ENCODE peak calls at places on chromosomes 12 and 14, in five cellular contexts. One of them, this sample, is unnamed.
A peak's percentile ranks its signal among the peaks of the same experiment; 100 is the strongest.

GRCh38 chr12:87866602-87867292 is 162.5 kb downstream of the C12orf50 start:
- DNase-seq in choroid plexus epithelial cell: peak; percentile 68
- DNase-seq in OCI-LY7: peak; percentile 24
- DNase-seq in endodermal cell: peak; percentile 50
- DNase-seq in K562: no peak
- DNase-seq in this sample: peak; percentile 60

GRCh38 chr14:68583527-68584275 is 209.2 kb downstream of the ZFP36L1 start:
- DNase-seq in choroid plexus epithelial cell: no peak
- DNase-seq in OCI-LY7: no peak
- DNase-seq in endodermal cell: no peak
- DNase-seq in K562: no peak
- DNase-seq in this sample: no peak

GRCh38 chr14:67557118-67557517 is 24.0 kb downstream of the PLEKHH1 start:
- DNase-seq in choroid plexus epithelial cell: peak; percentile 58
- DNase-seq in OCI-LY7: no peak
- DNase-seq in endodermal cell: no peak
- DNase-seq in K562: no peak
- DNase-seq in this sample: no peak

GRCh38 chr12:112013601-112014402 is 576 bp downstream of the ERP29 start:
- DNase-seq in choroid plexus epithelial cell: peak; percentile 91
- DNase-seq in OCI-LY7: peak; percentile 88
- DNase-seq in endodermal cell: peak; percentile 95
- DNase-seq in K562: peak; percentile 91
- DNase-seq in this sample: peak; percentile 72

GRCh38 chr12:97716356-97716755 is 253.8 kb downstream of the RMST start:
- DNase-seq in choroid plexus epithelial cell: peak; percentile 0
- DNase-seq in OCI-LY7: peak; percentile 8
- DNase-seq in endodermal cell: peak; percentile 72
- DNase-seq in K562: no peak
- DNase-seq in this sample: no peak

GRCh38 chr12:32108829-32109228 is 2.2 kb downstream of the BICD1 start:
- DNase-seq in choroid plexus epithelial cell: no peak
- DNase-seq in OCI-LY7: peak; percentile 53
- DNase-seq in endodermal cell: no peak
- DNase-seq in K562: no peak
- DNase-seq in this sample: no peak

GRCh38 chr12:58812229-58812628 is 108.1 kb downstream of the LRIG3 start:
- DNase-seq in choroid plexus epithelial cell: no peak
- DNase-seq in OCI-LY7: no peak
- DNase-seq in endodermal cell: no peak
- DNase-seq in K562: no peak
- DNase-seq in this sample: no peak

GRCh38 chr12:128801879-128802391 is 21.8 kb downstream of the SLC15A4 start:
- DNase-seq in choroid plexus epithelial cell: peak; percentile 77
- DNase-seq in OCI-LY7: no peak
- DNase-seq in endodermal cell: no peak
- DNase-seq in K562: no peak
- DNase-seq in this sample: peak; percentile 30

GRCh38 chr14:105486974-105487448 is 325 bp downstream of the CRIP1 start:
- DNase-seq in choroid plexus epithelial cell: no peak
- DNase-seq in OCI-LY7: no peak
- DNase-seq in endodermal cell: peak; percentile 82
- DNase-seq in K562: no peak
- DNase-seq in this sample: no peak

GRCh38 chr14:105501504-105502291 is 10.7 kb downstream of the TEDC1 start:
- DNase-seq in choroid plexus epithelial cell: no peak
- DNase-seq in OCI-LY7: no peak
- DNase-seq in endodermal cell: no peak
- DNase-seq in K562: no peak
- DNase-seq in this sample: no peak

GRCh38 chr12:571795-572531 is 91.3 kb downstream of the NINJ2 start:
- DNase-seq in choroid plexus epithelial cell: no peak
- DNase-seq in OCI-LY7: no peak
- DNase-seq in endodermal cell: peak; percentile 66
- DNase-seq in K562: no peak
- DNase-seq in this sample: peak; percentile 58

GRCh38 chr14:92456215-92457017 is 57.2 kb upstream of the RIN3 start:
- DNase-seq in choroid plexus epithelial cell: peak; percentile 86
- DNase-seq in OCI-LY7: peak; percentile 57
- DNase-seq in endodermal cell: peak; percentile 86
- DNase-seq in K562: peak; percentile 44
- DNase-seq in this sample: peak; percentile 68

GRCh38 chr12:12498210-12498609 is 64.5 kb downstream of the DUSP16 start:
- DNase-seq in choroid plexus epithelial cell: no peak
- DNase-seq in OCI-LY7: no peak
- DNase-seq in endodermal cell: no peak
- DNase-seq in K562: no peak
- DNase-seq in this sample: no peak

GRCh38 chr14:105525326-105525725 is 1.1 kb upstream of the TMEM121 start:
- DNase-seq in choroid plexus epithelial cell: no peak
- DNase-seq in OCI-LY7: no peak
- DNase-seq in endodermal cell: no peak
- DNase-seq in K562: no peak
- DNase-seq in this sample: no peak

GRCh38 chr12:116540617-116541152 is 18.5 kb upstream of the MAP1LC3B2 start:
- DNase-seq in choroid plexus epithelial cell: no peak
- DNase-seq in OCI-LY7: no peak
- DNase-seq in endodermal cell: no peak
- DNase-seq in K562: no peak
- DNase-seq in this sample: no peak

GRCh38 chr12:67275380-67275913 is 6.3 kb downstream of the CAND1 start:
- DNase-seq in choroid plexus epithelial cell: no peak
- DNase-seq in OCI-LY7: no peak
- DNase-seq in endodermal cell: no peak
- DNase-seq in K562: no peak
- DNase-seq in this sample: no peak

GRCh38 chr12:104175726-104176247 is 37.8 kb upstream of the NFYB start:
- DNase-seq in choroid plexus epithelial cell: no peak
- DNase-seq in OCI-LY7: no peak
- DNase-seq in endodermal cell: no peak
- DNase-seq in K562: no peak
- DNase-seq in this sample: no peak

GRCh38 chr12:34305176-34305575 is 282.9 kb downstream of the ALG10 start:
- DNase-seq in choroid plexus epithelial cell: no peak
- DNase-seq in OCI-LY7: no peak
- DNase-seq in endodermal cell: no peak
- DNase-seq in K562: no peak
- DNase-seq in this sample: no peak

GRCh38 chr12:66130267-66131066 is at the start of gene LLPH:
- DNase-seq in choroid plexus epithelial cell: peak; percentile 89
- DNase-seq in OCI-LY7: peak; percentile 95
- DNase-seq in endodermal cell: peak; percentile 99
- DNase-seq in K562: peak; percentile 94
- DNase-seq in this sample: peak; percentile 94

GRCh38 chr12:124906606-124907261 is 7.7 kb downstream of the UBC start:
- DNase-seq in choroid plexus epithelial cell: peak; percentile 96
- DNase-seq in OCI-LY7: peak; percentile 96
- DNase-seq in endodermal cell: peak; percentile 98
- DNase-seq in K562: peak; percentile 94
- DNase-seq in this sample: peak; percentile 79

GRCh38 chr12:66861157-66861750 is 182.4 kb upstream of the GRIP1 start:
- DNase-seq in choroid plexus epithelial cell: peak; percentile 76
- DNase-seq in OCI-LY7: peak; percentile 72
- DNase-seq in endodermal cell: peak; percentile 91
- DNase-seq in K562: peak; percentile 57
- DNase-seq in this sample: peak; percentile 74

GRCh38 chr12:75939016-75939642 is 92.4 kb downstream of the PHLDA1 start:
- DNase-seq in choroid plexus epithelial cell: no peak
- DNase-seq in OCI-LY7: no peak
- DNase-seq in endodermal cell: no peak
- DNase-seq in K562: no peak
- DNase-seq in this sample: no peak

GRCh38 chr12:48028541-48029400 is 24.5 kb upstream of the COL2A1 start:
- DNase-seq in choroid plexus epithelial cell: no peak
- DNase-seq in OCI-LY7: no peak
- DNase-seq in endodermal cell: no peak
- DNase-seq in K562: peak; percentile 19
- DNase-seq in this sample: no peak

GRCh38 chr12:27331927-27332324 is 710 bp upstream of the BMAL2 start:
- DNase-seq in choroid plexus epithelial cell: peak; percentile 4
- DNase-seq in OCI-LY7: no peak
- DNase-seq in endodermal cell: no peak
- DNase-seq in K562: no peak
- DNase-seq in this sample: no peak

GRCh38 chr12:18246057-18246456 is 15.3 kb upstream of the PIK3C2G start:
- DNase-seq in choroid plexus epithelial cell: no peak
- DNase-seq in OCI-LY7: no peak
- DNase-seq in endodermal cell: no peak
- DNase-seq in K562: no peak
- DNase-seq in this sample: peak; percentile 35

GRCh38 chr14:32329146-32329545 is at the start of gene AKAP6:
- DNase-seq in choroid plexus epithelial cell: no peak
- DNase-seq in OCI-LY7: no peak
- DNase-seq in endodermal cell: no peak
- DNase-seq in K562: no peak
- DNase-seq in this sample: peak; percentile 7

GRCh38 chr14:85288041-85288440 is 241.9 kb upstream of the FLRT2 start:
- DNase-seq in choroid plexus epithelial cell: no peak
- DNase-seq in OCI-LY7: no peak
- DNase-seq in endodermal cell: no peak
- DNase-seq in K562: no peak
- DNase-seq in this sample: no peak

GRCh38 chr12:14937689-14938088 is 648 bp downstream of the ERP27 start:
- DNase-seq in choroid plexus epithelial cell: no peak
- DNase-seq in OCI-LY7: no peak
- DNase-seq in endodermal cell: peak; percentile 79
- DNase-seq in K562: no peak
- DNase-seq in this sample: no peak

GRCh38 chr12:7122876-7123769 is 5.6 kb downstream of the RBP5 start:
- DNase-seq in choroid plexus epithelial cell: peak; percentile 6
- DNase-seq in OCI-LY7: no peak
- DNase-seq in endodermal cell: no peak
- DNase-seq in K562: peak; percentile 94
- DNase-seq in this sample: no peak

GRCh38 chr12:68789144-68789878 is 18.7 kb upstream of the MDM2 start:
- DNase-seq in choroid plexus epithelial cell: no peak
- DNase-seq in OCI-LY7: no peak
- DNase-seq in endodermal cell: no peak
- DNase-seq in K562: no peak
- DNase-seq in this sample: peak; percentile 37

GRCh38 chr14:34331728-34332623 is 130.1 kb downstream of the SPTSSA start:
- DNase-seq in choroid plexus epithelial cell: peak; percentile 78
- DNase-seq in OCI-LY7: peak; percentile 74
- DNase-seq in endodermal cell: peak; percentile 93
- DNase-seq in K562: peak; percentile 73
- DNase-seq in this sample: peak; percentile 58

GRCh38 chr12:58104443-58104842 is 163.1 kb downstream of the ATP23 start:
- DNase-seq in choroid plexus epithelial cell: no peak
- DNase-seq in OCI-LY7: no peak
- DNase-seq in endodermal cell: no peak
- DNase-seq in K562: no peak
- DNase-seq in this sample: no peak

GRCh38 chr12:53181935-53182334 is 1.2 kb upstream of the CSAD start:
- DNase-seq in choroid plexus epithelial cell: no peak
- DNase-seq in OCI-LY7: no peak
- DNase-seq in endodermal cell: peak; percentile 29
- DNase-seq in K562: no peak
- DNase-seq in this sample: no peak

GRCh38 chr12:72272731-72273498 is 745 bp downstream of the TRHDE start:
- DNase-seq in choroid plexus epithelial cell: peak; percentile 55
- DNase-seq in OCI-LY7: no peak
- DNase-seq in endodermal cell: peak; percentile 75
- DNase-seq in K562: no peak
- DNase-seq in this sample: peak; percentile 72
- H3K4me3 ChIP-seq in choroid plexus epithelial cell: peak overlapping the region; percentile 77
- H3K4me3 ChIP-seq in OCI-LY7: no peak overlapping the region
- H3K4me3 ChIP-seq in endodermal cell: peak overlapping the region; percentile 83
- H3K4me3 ChIP-seq in K562: no peak overlapping the region
- H3K4me3 ChIP-seq in this sample: peak overlapping the region; percentile 88

GRCh38 chr14:71382315-71382714 is 475.1 kb downstream of the PCNX1 start:
- DNase-seq in choroid plexus epithelial cell: no peak
- DNase-seq in OCI-LY7: no peak
- DNase-seq in endodermal cell: no peak
- DNase-seq in K562: no peak
- DNase-seq in this sample: no peak
- H3K4me3 ChIP-seq in choroid plexus epithelial cell: no peak overlapping the region
- H3K4me3 ChIP-seq in OCI-LY7: no peak overlapping the region
- H3K4me3 ChIP-seq in endodermal cell: no peak overlapping the region
- H3K4me3 ChIP-seq in K562: no peak overlapping the region
- H3K4me3 ChIP-seq in this sample: no peak overlapping the region

DNA sequence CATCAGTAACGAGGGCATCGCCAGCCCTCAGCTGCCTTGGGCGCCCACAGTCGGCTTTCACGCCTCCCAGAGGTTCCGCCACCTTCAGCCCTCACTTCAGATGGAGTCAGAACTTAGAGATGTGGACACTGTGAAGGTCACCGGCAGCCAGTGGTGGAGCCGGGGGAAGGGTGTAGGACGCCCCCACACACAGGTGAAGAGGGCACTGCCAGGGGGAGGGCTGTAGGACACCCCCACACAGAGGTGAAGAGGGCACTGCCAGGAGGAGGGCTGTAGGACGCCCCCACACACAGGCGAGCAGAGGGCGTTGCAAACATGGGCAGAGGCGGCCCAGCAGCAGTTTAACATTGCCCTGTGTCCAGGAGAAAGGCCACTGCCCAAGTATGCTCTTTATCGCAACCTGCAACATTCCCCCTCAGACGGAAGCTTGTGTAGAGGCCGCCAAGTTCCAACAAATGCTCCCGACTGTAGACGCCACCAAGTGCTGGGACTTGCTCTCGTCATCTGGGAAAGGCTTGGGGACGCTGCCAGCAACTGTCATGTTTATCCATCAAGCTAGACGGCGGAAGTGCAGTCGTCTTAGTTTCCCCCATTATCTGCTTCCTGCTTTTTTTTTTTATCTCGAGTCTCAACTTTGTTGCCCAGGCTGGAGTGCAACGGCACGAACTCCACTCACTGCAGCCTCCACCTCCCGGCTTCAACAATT is 4.9 kb upstream of the ANKLE2 start:
- DNase-seq in choroid plexus epithelial cell: no peak
- DNase-seq in OCI-LY7: no peak
- DNase-seq in endodermal cell: no peak
- DNase-seq in K562: peak; percentile 87
- DNase-seq in this sample: no peak
- H3K4me3 ChIP-seq in choroid plexus epithelial cell: no peak overlapping the region
- H3K4me3 ChIP-seq in OCI-LY7: no peak overlapping the region
- H3K4me3 ChIP-seq in endodermal cell: no peak overlapping the region
- H3K4me3 ChIP-seq in K562: no peak overlapping the region
- H3K4me3 ChIP-seq in this sample: no peak overlapping the region

DNA sequence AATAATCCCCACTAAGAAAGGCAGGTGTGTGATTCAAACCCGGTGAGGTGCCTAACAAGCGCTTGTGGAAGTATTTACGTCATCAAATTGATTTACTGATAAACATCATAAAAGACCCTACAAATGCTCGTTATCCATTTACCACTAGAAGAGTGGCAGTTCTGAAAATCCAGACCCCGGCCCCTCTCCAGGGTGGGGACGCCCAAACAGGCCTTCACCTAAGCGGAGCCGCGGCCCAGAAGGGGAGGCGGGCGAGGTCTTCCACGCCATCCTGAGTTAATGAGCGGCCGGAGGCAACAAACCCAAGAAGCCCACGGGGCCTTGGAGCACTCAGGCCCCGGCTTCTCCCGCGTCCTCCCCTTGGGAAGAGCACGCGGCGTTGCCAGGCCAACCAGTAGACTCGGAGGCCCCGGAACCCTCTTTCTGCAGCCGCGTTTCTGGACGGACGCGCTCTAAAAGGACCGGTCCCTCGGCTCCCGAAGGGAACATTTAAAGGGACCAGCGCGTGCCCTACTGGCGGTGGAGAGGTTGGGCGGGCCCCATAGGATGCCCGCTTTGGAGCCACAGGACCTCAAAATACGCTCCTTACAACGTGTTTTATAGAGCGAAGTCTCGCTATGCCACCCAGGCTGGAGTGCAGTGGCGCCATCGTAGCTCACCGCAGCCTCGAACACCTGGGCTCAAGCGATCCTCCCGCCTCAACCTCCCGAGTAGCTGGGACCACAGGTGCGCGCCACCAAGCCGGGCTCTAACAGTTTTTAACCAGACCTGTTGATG is 3.5 kb downstream of the PTPN21 start:
- DNase-seq in choroid plexus epithelial cell: peak; percentile 91
- DNase-seq in OCI-LY7: no peak
- DNase-seq in endodermal cell: peak; percentile 94
- DNase-seq in K562: peak; percentile 58
- DNase-seq in this sample: peak; percentile 84
- H3K4me3 ChIP-seq in choroid plexus epithelial cell: peak overlapping the region; percentile 81
- H3K4me3 ChIP-seq in OCI-LY7: no peak overlapping the region
- H3K4me3 ChIP-seq in endodermal cell: peak overlapping the region; percentile 85
- H3K4me3 ChIP-seq in K562: peak overlapping the region; percentile 41
- H3K4me3 ChIP-seq in this sample: peak overlapping the region; percentile 82

This sample was measured in foreskin fibroblast.